ENCODE peak calls at places on chromosomes 13 and 19, in five cellular contexts. O, U, M, I and B are unnamed samples.

GRCh38 chr13:28792992-28793391 is 27.1 kb upstream of the MTUS2 start:
- DNase-seq in O (peak; percentile 79), U (no peak), M (no peak), I (no peak), B (no peak)

GRCh38 chr13:71605744-71606143 is 261.3 kb downstream of the DACH1 start:
- DNase-seq in M (no peak), O (no peak), I (no peak), U (no peak), B (no peak)

GRCh38 chr19:378706-379105 is 30.2 kb downstream of the C2CD4C start:
- DNase-seq in I (no peak), M (no peak), U (no peak), O (no peak), B (no peak)

GRCh38 chr13:111486331-111486730 is 165.9 kb downstream of the TEX29 start:
- DNase-seq in O (no peak), U (no peak), M (no peak), I (no peak), B (no peak)

GRCh38 chr19:47021536-47022139 is 2.0 kb downstream of the NPAS1 start:
- DNase-seq in O (no peak), M (no peak), I (no peak), U (no peak), B (no peak)

GRCh38 chr19:48169585-48169973 is 565 bp downstream of the LIG1 start:
- DNase-seq in O (peak; percentile 56), U (peak; percentile 79), I (peak; percentile 49), M (peak; percentile 81), B (peak; percentile 85)

GRCh38 chr13:110430391-110431338 is 123.6 kb downstream of the COL4A2 start:
- DNase-seq in O (no peak), I (no peak), U (no peak), M (no peak), B (no peak)

GRCh38 chr13:81395368-81395767 is 1054.4 kb upstream of the SPRY2 start:
- DNase-seq in I (no peak), M (no peak), U (no peak), O (no peak), B (no peak)

GRCh38 chr19:21767065-21767800 is at the start of gene ZNF100:
- DNase-seq in I (peak; percentile 88), U (no peak), O (peak; percentile 90), M (peak; percentile 89), B (peak; percentile 97)
- H3K9me3 ChIP-seq in I (no peaks in the 10 kb centered on the region), U (no peaks in the 10 kb centered on the region), O (no peaks in the 10 kb centered on the region), M (no peaks in the 10 kb centered on the region), B (no peaks in the 10 kb centered on the region)

GRCh38 chr13:40665754-40666057 is 735 bp downstream of the FOXO1 start:
- DNase-seq in U (peak; percentile 13), I (no peak), O (no peak), M (no peak), B (no peak)

GRCh38 chr13:40666905-40667621 is 622 bp upstream of the FOXO1 start:
- DNase-seq in M (peak; percentile 71), I (no peak), O (no peak), U (peak; percentile 19), B (peak; percentile 82)

GRCh38 chr13:40664100-40665060 is 2.1 kb downstream of the FOXO1 start:
- DNase-seq in M (peak; percentile 64), U (peak; percentile 20), O (no peak), I (no peak), B (peak; percentile 94)

GRCh38 chr13:40666058-40666904 is at the start of gene FOXO1:
- DNase-seq in O (peak; percentile 74), M (peak; percentile 94), U (peak; percentile 89), I (peak; percentile 69), B (peak; percentile 97)

GRCh38 chr13:40665061-40665753 is 1.2 kb downstream of the FOXO1 start:
- DNase-seq in I (no peak), M (peak; percentile 62), U (peak; percentile 8), O (no peak), B (peak; percentile 76)
- H3K4me3 ChIP-seq in I (peak overlapping the region; percentile 70), M (peak overlapping the region; percentile 78), U (peak overlapping the region; percentile 95), O (peak overlapping the region; percentile 51), B (peak overlapping the region; percentile 57)

GRCh38 chr19:6971366-6971765 is 49.9 kb downstream of the MBD3L2B start:
- DNase-seq in U (no peak), M (no peak), I (no peak), O (no peak), B (no peak)
- H3K9me3 ChIP-seq in U (peaks cover under 1% of the 10 kb centered on the region), M (no peaks in the 10 kb centered on the region), I (no peaks in the 10 kb centered on the region), O (peaks cover 16% of the 10 kb centered on the region), B (no peaks in the 10 kb centered on the region)

GRCh38 chr13:99299545-99300341 is 7.5 kb downstream of the GPR183 start:
- DNase-seq in U (no peak), M (no peak), I (no peak), O (no peak), B (no peak)
- H3K4me3 ChIP-seq in U (no peak overlapping the region), M (no peak overlapping the region), I (no peak overlapping the region), O (no peak overlapping the region), B (no peak overlapping the region)